ENCODE peak calls at places on chromosome 22, in five cellular contexts. G, N, Z, T and H are unnamed samples.

GRCh38 chr22:37549704-37550059 is 10.6 kb upstream of the CDC42EP1 start:
- DNase-seq in T (no peak), G (no peak), N (peak), Z (no peak), H (no peak)

GRCh38 chr22:20085651-20086050 is 5.6 kb downstream of the DGCR8 start:
- DNase-seq in N (no peak), T (no peak), G (no peak), Z (no peak), H (no peak)

GRCh38 chr22:36858156-36858555 is 2.6 kb upstream of the NCF4 start:
- DNase-seq in Z (no peak), N (no peak), T (no peak), G (no peak), H (no peak)

GRCh38 chr22:22710719-22711531 is 66.5 kb downstream of the GGTLC2 start:
- DNase-seq in N (peak), Z (no peak), T (peak), G (peak), H (peak)

GRCh38 chr22:31093956-31094622 is 13.0 kb downstream of the SMTN start:
- DNase-seq in Z (no peak), N (no peak), T (no peak), G (no peak), H (no peak)

GRCh38 chr22:49015993-49016908 is 811.4 kb downstream of the BRD1 start:
- DNase-seq in N (peak), T (no peak), G (no peak), Z (no peak), H (no peak)

GRCh38 chr22:22881116-22882032 is 6.2 kb upstream of the IGLL5 start:
- DNase-seq in N (no peak), T (peak), G (no peak), Z (no peak), H (peak)

GRCh38 chr22:36724836-36725235 is 21.3 kb upstream of the CACNG2 start:
- DNase-seq in N (no peak), T (no peak), G (no peak), Z (no peak), H (no peak)

GRCh38 chr22:43152355-43153071 is 1.2 kb downstream of the TSPO start:
- DNase-seq in Z (no peak), N (peak), G (no peak), T (no peak), H (peak)

GRCh38 chr22:36405671-36406070 is 17.9 kb upstream of the MYH9 start:
- DNase-seq in N (no peak), Z (no peak), G (no peak), T (no peak), H (peak)

GRCh38 chr22:24059121-24059520 is 48.0 kb downstream of the CABIN1 start:
- DNase-seq in N (no peak), G (no peak), Z (peak), T (no peak), H (no peak)
- H3K27ac ChIP-seq in N (no peak), G (no peak), Z (peak), T (no peak), H (no peak)

GRCh38 chr22:45196308-45196707 is 32.6 kb downstream of the NUP50 start:
- DNase-seq in Z (no peak), G (no peak), T (no peak), N (no peak), H (no peak)
- H3K27ac ChIP-seq in Z (no peak), G (no peak), T (no peak), N (no peak), H (no peak)

GRCh38 chr22:47618180-47618579 is 855.7 kb downstream of the TBC1D22A start:
- DNase-seq in G (no peak), N (no peak), T (no peak), Z (no peak), H (no peak)

GRCh38 chr22:47616396-47617020 is 854.1 kb downstream of the TBC1D22A start:
- DNase-seq in T (no peak), N (no peak), G (no peak), Z (no peak), H (no peak)

GRCh38 chr22:47618611-47619010 is 856.2 kb downstream of the TBC1D22A start:
- DNase-seq in N (no peak), T (no peak), Z (no peak), G (no peak), H (no peak)

GRCh38 chr22:47615051-47615450 is 852.6 kb downstream of the TBC1D22A start:
- DNase-seq in G (no peak), T (no peak), Z (no peak), N (no peak), H (no peak)

DNA sequence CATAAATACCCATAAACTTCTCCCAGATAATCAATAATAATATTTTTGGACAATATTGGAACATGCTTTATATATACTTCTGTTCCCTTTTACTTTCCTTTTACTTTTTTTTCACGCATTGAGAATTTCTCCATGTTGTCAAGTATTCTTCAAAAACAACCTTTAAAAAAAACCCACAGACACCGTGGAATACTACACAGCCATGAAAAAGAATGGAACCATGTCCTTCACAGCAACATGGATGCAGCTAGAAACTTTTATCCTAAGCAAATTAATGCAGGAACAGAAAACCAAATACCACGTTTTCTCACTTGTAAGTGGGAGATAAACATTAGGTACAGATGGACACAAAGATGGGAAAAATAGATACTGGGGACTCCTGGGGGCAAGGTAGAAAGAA is 854.7 kb downstream of the TBC1D22A start:
- DNase-seq in N (no peak), T (no peak), G (no peak), Z (no peak), H (no peak)
- H3K27ac ChIP-seq in N (no peak), T (no peak), G (no peak), Z (no peak), H (no peak)

GRCh38 chr22:27241430-27242110 is 560.0 kb downstream of the MN1 start:
- DNase-seq in T (no peak), Z (no peak), G (no peak), N (peak), H (no peak)
- H3K27ac ChIP-seq in T (no peak), Z (no peak), G (peak), N (peak), H (no peak)

DNA sequence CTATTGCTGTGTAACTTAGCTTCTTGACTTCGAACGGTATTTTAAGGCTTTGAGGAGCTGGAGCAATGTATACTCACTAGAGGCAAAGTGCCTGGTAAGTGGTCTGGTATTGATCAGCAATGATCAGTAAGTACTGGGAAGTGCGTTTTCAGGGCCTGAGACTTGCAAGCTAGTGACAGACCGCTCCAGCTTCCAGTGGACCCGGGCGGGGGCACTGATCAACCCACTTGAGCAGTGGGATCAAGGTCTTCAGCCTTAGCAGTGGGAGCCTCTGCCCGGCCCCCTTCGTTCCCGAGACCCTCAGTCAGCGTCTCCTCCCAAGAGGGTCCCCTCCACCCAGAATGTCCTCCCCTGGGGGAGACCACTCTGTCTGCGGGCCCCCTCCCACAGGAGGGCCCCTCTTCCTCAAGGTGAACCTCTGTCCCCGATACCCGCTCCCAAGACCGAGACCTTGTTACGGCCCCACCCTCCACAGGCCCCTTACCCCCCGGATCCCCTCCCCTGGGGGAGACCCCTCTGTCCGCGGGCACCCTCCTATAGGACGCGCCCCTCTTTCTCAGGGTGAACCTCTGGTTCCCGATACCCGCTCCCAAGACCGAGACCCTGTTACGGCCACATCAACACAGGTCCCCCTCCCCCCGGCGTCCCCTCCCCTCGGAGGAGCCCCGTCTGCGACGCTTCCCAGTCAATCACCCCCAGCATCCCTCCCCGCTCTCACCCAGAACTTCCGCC is 417 bp upstream of the ATXN10 start:
- DNase-seq in G (no peak), N (no peak), Z (no peak), T (no peak), H (no peak)
- H3K27ac ChIP-seq in G (peak), N (peak), Z (no peak), T (peak), H (peak)

DNA sequence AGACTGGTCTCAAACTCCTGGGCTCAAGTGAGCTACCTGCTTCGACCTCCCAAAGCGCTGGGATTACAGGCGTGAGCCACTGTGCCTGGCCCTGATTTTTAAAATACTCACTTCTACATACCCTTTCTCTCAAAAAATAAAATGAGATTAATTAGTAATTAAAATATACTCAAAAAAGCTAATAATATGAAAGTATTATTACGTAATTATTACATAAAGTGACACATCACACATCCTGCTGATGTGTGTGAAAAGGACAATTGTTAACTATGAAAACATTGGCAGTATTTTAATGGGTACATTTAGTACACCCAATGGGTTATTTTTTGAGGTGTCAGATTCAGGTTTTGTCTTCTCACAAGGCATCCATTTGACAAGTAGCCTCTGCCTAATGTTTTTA is 21.4 kb upstream of the MICAL3 start:
- DNase-seq in Z (no peak), T (no peak), N (no peak), G (no peak), H (no peak)
- H3K27ac ChIP-seq in Z (no peak), T (no peak), N (no peak), G (no peak), H (no peak)

GRCh38 chr22:28123989-28124766 is 205.1 kb upstream of the PITPNB start:
- DNase-seq in G (no peak), Z (no peak), T (no peak), N (no peak), H (no peak)
- H3K27ac ChIP-seq in G (no peak), Z (no peak), T (no peak), N (no peak), H (no peak)

GRCh38 chr22:46116491-46116958 is 33.8 kb upstream of the PPARA start:
- DNase-seq in T (peak), G (peak), Z (peak), N (peak), H (peak)

GRCh38 chr22:46114518-46115387 is 35.6 kb upstream of the PPARA start:
- DNase-seq in Z (no peak), G (no peak), T (peak), N (no peak), H (no peak)

GRCh38 chr22:46115755-46116490 is 34.4 kb upstream of the PPARA start:
- DNase-seq in G (no peak), T (no peak), N (no peak), Z (no peak), H (no peak)

GRCh38 chr22:46113910-46114517 is 36.3 kb upstream of the PPARA start:
- DNase-seq in G (no peak), N (no peak), T (no peak), Z (no peak), H (no peak)

GRCh38 chr22:46115388-46115678 is 35.0 kb upstream of the PPARA start:
- DNase-seq in Z (no peak), N (no peak), G (no peak), T (no peak), H (no peak)
- H3K27ac ChIP-seq in Z (peak), N (peak), G (peak), T (no peak), H (no peak)